ENCODE peak calls at places on chromosomes 4 and X, in six cellular contexts. Z is MM.1S, T is fibroblast of lung, M is Peyer's patch, F is PC-3, H is pancreas. Y is an unnamed sample.

GRCh38 chrX:118420462-118420861 is 74.6 kb downstream of the WDR44 start:
- DNase-seq in Z (peak; percentile 26), T (peak; percentile 41), M (no peak), F (no peak), H (no peak), Y (no peak)

GRCh38 chr4:15034071-15034764 is 31.9 kb downstream of the CPEB2 start:
- DNase-seq in Z (no peak), T (no peak), M (no peak), F (peak; percentile 79), H (no peak), Y (no peak)

GRCh38 chr4:1209821-1210220 is 37.4 kb upstream of the SPON2 start:
- DNase-seq in Z (no peak), T (peak; percentile 94), M (peak; percentile 67), F (no peak), H (peak; percentile 51), Y (no peak)

GRCh38 chr4:42568610-42569207 is 88.2 kb downstream of the ATP8A1 start:
- DNase-seq in Z (peak; percentile 75), T (peak; percentile 78), M (peak; percentile 87), F (peak; percentile 77), H (no peak), Y (peak; percentile 34)

GRCh38 chrX:134929813-134930212 is 61.0 kb upstream of the SMIM10 start:
- DNase-seq in Z (no peak), T (no peak), M (no peak), F (no peak), H (no peak), Y (no peak)

GRCh38 chr4:181756451-181756850 is 486.8 kb upstream of the TENM3 start:
- DNase-seq in Z (no peak), T (no peak), M (no peak), F (no peak), H (no peak), Y (no peak)

GRCh38 chr4:184911310-184911709 is 85.5 kb upstream of the ACSL1 start:
- DNase-seq in Z (no peak), T (peak; percentile 29), M (no peak), F (peak; percentile 76), H (no peak), Y (no peak)

GRCh38 chr4:180418819-180419531 is 1824.2 kb upstream of the TENM3 start:
- DNase-seq in Z (no peak), T (no peak), M (no peak), F (no peak), H (no peak), Y (no peak)

GRCh38 chrX:148601034-148601433 is 100.6 kb downstream of the AFF2 start:
- DNase-seq in Z (no peak), T (peak; percentile 34), M (no peak), F (no peak), H (no peak), Y (no peak)

GRCh38 chr4:123832173-123833026 is 435.8 kb downstream of the SPRY1 start:
- DNase-seq in Z (no peak), T (peak; percentile 99), M (no peak), F (peak; percentile 83), H (no peak), Y (no peak)

GRCh38 chr4:91220315-91220714 is 1083.5 kb upstream of the GRID2 start:
- DNase-seq in Z (no peak), T (no peak), M (no peak), F (no peak), H (no peak), Y (no peak)

GRCh38 chr4:114081783-114082182 is 102.3 kb upstream of the ARSJ start:
- DNase-seq in Z (no peak), T (no peak), M (no peak), F (no peak), H (no peak), Y (no peak)

GRCh38 chrX:108537005-108537404 is 97.4 kb downstream of the COL4A5 start:
- DNase-seq in Z (peak; percentile 52), T (peak; percentile 54), M (no peak), F (peak; percentile 73), H (no peak), Y (no peak)

GRCh38 chr4:185082549-185082948 is 60.5 kb upstream of the SLC25A4 start:
- DNase-seq in Z (no peak), T (peak; percentile 9), M (no peak), F (peak; percentile 36), H (no peak), Y (no peak)

GRCh38 chr4:82431026-82431745 is 796 bp downstream of the ENOPH1 start:
- DNase-seq in Z (peak; percentile 70), T (no peak), M (peak; percentile 71), F (peak; percentile 26), H (peak; percentile 73), Y (peak; percentile 9)

GRCh38 chr4:27154706-27155105 is 294.1 kb downstream of the STIM2 start:
- DNase-seq in Z (no peak), T (peak; percentile 47), M (no peak), F (peak; percentile 79), H (no peak), Y (no peak)

GRCh38 chrX:106898462-106898861 is 4.7 kb downstream of the RIPPLY1 start:
- DNase-seq in Z (peak; percentile 67), T (peak; percentile 70), M (no peak), F (peak; percentile 79), H (no peak), Y (no peak)

GRCh38 chrX:74293343-74293946 is 10.5 kb upstream of the ZCCHC13 start:
- DNase-seq in Z (peak; percentile 66), T (peak; percentile 80), M (peak; percentile 85), F (peak; percentile 74), H (peak; percentile 84), Y (peak; percentile 34)

GRCh38 chrX:13427441-13428054 is 107.7 kb upstream of the ATXN3L start:
- DNase-seq in Z (no peak), T (no peak), M (no peak), F (no peak), H (no peak), Y (no peak)

GRCh38 chrX:38672646-38673045 is 111.3 kb downstream of the TSPAN7 start:
- DNase-seq in Z (no peak), T (no peak), M (no peak), F (no peak), H (no peak), Y (no peak)

GRCh38 chr4:7529368-7529923 is 94.7 kb upstream of the PSAPL1 start:
- DNase-seq in Z (no peak), T (no peak), M (no peak), F (no peak), H (no peak), Y (no peak)

GRCh38 chr4:119656342-119656741 is 27.7 kb upstream of the PDE5A start:
- DNase-seq in Z (no peak), T (no peak), M (no peak), F (no peak), H (no peak), Y (no peak)

GRCh38 chr4:687048-687974 is 1.6 kb downstream of the SLC49A3 start:
- DNase-seq in Z (no peak), T (peak; percentile 87), M (peak; percentile 94), F (peak; percentile 73), H (peak; percentile 76), Y (no peak)

GRCh38 chr4:109389367-109390118 is 44.1 kb upstream of the SEC24B start:
- DNase-seq in Z (peak; percentile 86), T (no peak), M (no peak), F (no peak), H (no peak), Y (no peak)

GRCh38 chrX:71107762-71108360 is 1.3 kb upstream of the CXorf65 start:
- DNase-seq in Z (no peak), T (no peak), M (peak; percentile 59), F (no peak), H (no peak), Y (peak; percentile 52)

GRCh38 chr4:179843370-179843769 is 2399.8 kb upstream of the TENM3 start:
- DNase-seq in Z (no peak), T (no peak), M (no peak), F (no peak), H (no peak), Y (no peak)

GRCh38 chr4:132770776-132771175 is 378.3 kb upstream of the PCDH10 start:
- DNase-seq in Z (no peak), T (no peak), M (no peak), F (no peak), H (no peak), Y (no peak)

GRCh38 chrX:150205011-150205410 is 158.1 kb upstream of the MAMLD1 start:
- DNase-seq in Z (no peak), T (peak; percentile 75), M (no peak), F (no peak), H (no peak), Y (no peak)

GRCh38 chr4:108465886-108466491 is 154.4 kb upstream of the RPL34 start:
- DNase-seq in Z (no peak), T (no peak), M (no peak), F (no peak), H (no peak), Y (peak; percentile 57)

GRCh38 chr4:126582737-126583136 is 1050.0 kb upstream of the INTU start:
- DNase-seq in Z (peak; percentile 14), T (no peak), M (no peak), F (peak; percentile 16), H (no peak), Y (no peak)
- TF ChIP-seq CTCF in Z (peak; percentile 29), T (no peak), M (no peak), F (peak; percentile 34), H (no peak), Y (no peak)

GRCh38 chr4:150962245-150962644 is 52.8 kb downstream of the LRBA start:
- DNase-seq in Z (peak; percentile 74), T (no peak), M (no peak), F (no peak), H (no peak), Y (no peak)

GRCh38 chr4:150961566-150961965 is 53.5 kb downstream of the LRBA start:
- DNase-seq in Z (no peak), T (no peak), M (no peak), F (no peak), H (no peak), Y (no peak)

GRCh38 chr4:150964754-150965153 is 50.3 kb downstream of the LRBA start:
- DNase-seq in Z (no peak), T (no peak), M (no peak), F (no peak), H (no peak), Y (no peak)

GRCh38 chr4:150960818-150961217 is 54.3 kb downstream of the LRBA start:
- DNase-seq in Z (peak; percentile 33), T (peak; percentile 31), M (no peak), F (peak; percentile 55), H (no peak), Y (peak; percentile 17)

DNA sequence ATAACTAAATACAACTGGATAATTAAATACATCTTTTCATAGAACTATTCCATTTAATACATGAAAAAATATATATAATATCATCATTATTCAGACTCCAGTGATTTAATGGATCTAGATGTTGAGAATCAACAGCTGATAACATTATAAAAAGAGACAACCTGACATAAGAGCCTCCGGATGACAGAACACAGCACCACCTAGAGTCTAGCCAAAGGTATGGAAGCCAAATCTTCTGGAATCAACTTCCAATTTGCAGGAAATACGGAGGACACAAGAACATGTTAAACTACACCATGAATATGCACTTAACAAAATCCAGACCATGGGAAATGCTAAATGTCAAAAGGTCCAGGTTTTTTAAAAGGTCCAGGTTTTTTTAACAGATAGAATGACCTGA is 55.0 kb downstream of the LRBA start:
- DNase-seq in Z (no peak), T (peak; percentile 52), M (no peak), F (peak; percentile 61), H (no peak), Y (no peak)
- TF ChIP-seq CTCF in Z (peak; percentile 48), T (peak; percentile 75), M (no peak), F (peak; percentile 65), H (no peak), Y (no peak)

GRCh38 chr4:8886625-8887406 is 15.2 kb upstream of the HMX1 start:
- DNase-seq in Z (no peak), T (no peak), M (no peak), F (peak; percentile 2), H (no peak), Y (no peak)
- TF ChIP-seq CTCF in Z (peak; percentile 53), T (peak; percentile 37), M (no peak), F (peak; percentile 58), H (no peak), Y (peak; percentile 19)

GRCh38 chr4:4677825-4678522 is 136.1 kb upstream of the STX18 start:
- DNase-seq in Z (no peak), T (peak; percentile 62), M (no peak), F (no peak), H (no peak), Y (no peak)
- TF ChIP-seq CTCF in Z (peak; percentile 40), T (peak; percentile 77), M (no peak), F (peak; percentile 40), H (no peak), Y (no peak)

Y was measured in CD8-positive, alpha-beta T cell.